ENCODE peak calls at places on chromosomes 11 and 22, in ten cellular contexts. P is foreskin keratinocyte; H is Calu3; T is activated naive CD4-positive, alpha-beta T cell; C is GM03348; V is pons; W is body of pancreas; G is NCI-H774; E is fibroblast of the aortic adventitia; S is NCI-H748 treated with DMSO at 0.1 percent for 48 hours. R is an unnamed sample.

GRCh38 chr11:117230981-117231636 is 764 bp downstream of the PCSK7 start:
- DNase-seq in E (no peak), P (no peak), C (peak), H (no peak), T (no peak), W (no peak), V (no peak), G (no peak), S (no peak), R (no peak)

GRCh38 chr22:18042685-18043084 is 18.3 kb upstream of the MICAL3 start:
- DNase-seq in V (no peak), W (no peak), C (no peak), H (no peak), T (no peak), E (no peak), P (peak), S (no peak), G (no peak), R (no peak)

GRCh38 chr11:14386895-14387480 is 28.0 kb upstream of the RRAS2 start:
- DNase-seq in P (no peak), W (no peak), S (no peak), E (peak), V (peak), T (no peak), G (no peak), C (peak), H (no peak), R (peak)

GRCh38 chr11:2580061-2580421 is 119.8 kb downstream of the KCNQ1OT1 start:
- DNase-seq in T (no peak), S (no peak), G (no peak), E (no peak), C (no peak), V (no peak), W (peak), H (no peak), P (no peak), R (no peak)

GRCh38 chr22:38311331-38311635 is 6.0 kb downstream of the CSNK1E start:
- DNase-seq in V (no peak), W (no peak), H (no peak), C (no peak), S (no peak), G (no peak), P (no peak), T (no peak), E (peak), R (no peak)

GRCh38 chr11:120538707-120539106 is 27.2 kb downstream of the GRIK4 start:
- DNase-seq in H (no peak), G (no peak), T (no peak), P (no peak), W (no peak), E (no peak), C (no peak), S (no peak), V (no peak), R (no peak)

GRCh38 chr11:130721736-130722135 is 194.5 kb downstream of the SNX19 start:
- DNase-seq in E (peak), T (no peak), C (peak), H (no peak), S (no peak), P (peak), G (no peak), V (no peak), W (no peak), R (no peak)

GRCh38 chr22:38967451-38968450 is 10.3 kb downstream of the APOBEC3A start:
- DNase-seq in C (no peak), G (no peak), E (no peak), S (no peak), H (no peak), P (no peak), T (no peak), V (peak), W (peak), R (no peak)

GRCh38 chr22:35544810-35545209 is 4.2 kb downstream of the RASD2 start:
- DNase-seq in V (no peak), S (no peak), P (no peak), E (no peak), G (no peak), W (no peak), H (no peak), C (no peak), T (no peak), R (no peak)

GRCh38 chr11:6611092-6612007 is 666 bp downstream of the TAF10 start:
- DNase-seq in H (no peak), W (peak), G (no peak), T (no peak), C (peak), V (no peak), S (no peak), E (peak), P (no peak), R (no peak)

GRCh38 chr11:586376-587316 is 10.4 kb downstream of the PHRF1 start:
- DNase-seq in C (no peak), S (no peak), V (no peak), E (no peak), T (no peak), P (no peak), W (no peak), G (no peak), H (no peak), R (no peak)

GRCh38 chr11:30503156-30503555 is 83.0 kb downstream of the MPPED2 start:
- DNase-seq in V (no peak), S (no peak), W (no peak), C (no peak), E (no peak), G (no peak), P (no peak), T (no peak), H (no peak), R (no peak)

GRCh38 chr11:60184824-60185511 is 2.1 kb upstream of the MS4A6A start:
- DNase-seq in G (no peak), H (no peak), P (no peak), T (no peak), S (no peak), E (no peak), W (no peak), V (peak), C (no peak), R (no peak)

GRCh38 chr11:130485983-130486970 is 37.8 kb downstream of the ADAMTS15 start:
- DNase-seq in W (no peak), S (no peak), E (no peak), P (no peak), G (no peak), H (no peak), V (no peak), C (no peak), T (no peak), R (no peak)

GRCh38 chr11:61996933-61997332 is 29.5 kb upstream of the FTH1 start:
- DNase-seq in V (peak), E (no peak), S (no peak), W (no peak), C (no peak), H (no peak), G (no peak), P (no peak), T (no peak), R (no peak)

GRCh38 chr22:44049369-44050231 is 25.5 kb downstream of the PARVB start:
- DNase-seq in P (no peak), T (no peak), G (no peak), E (no peak), S (no peak), V (peak), H (no peak), C (no peak), W (no peak), R (no peak)

GRCh38 chr11:58524232-58525036 is 16.5 kb upstream of the OR5B21 start:
- DNase-seq in P (peak), E (peak), V (peak), S (peak), C (peak), W (peak), T (no peak), H (peak), G (peak), R (peak)

GRCh38 chr11:114015117-114015516 is 40.2 kb downstream of the HTR3A start:
- DNase-seq in G (no peak), T (no peak), V (no peak), E (no peak), W (no peak), S (no peak), H (no peak), P (no peak), C (no peak), R (no peak)

GRCh38 chr11:99260696-99261095 is 239.9 kb downstream of the CNTN5 start:
- DNase-seq in P (peak), C (no peak), T (no peak), S (no peak), E (no peak), H (no peak), G (no peak), V (no peak), W (no peak), R (no peak)

GRCh38 chr11:120132645-120133185 is 5.2 kb downstream of the TRIM29 start:
- DNase-seq in E (no peak), G (no peak), P (no peak), T (no peak), W (no peak), C (no peak), S (no peak), H (no peak), V (no peak), R (no peak)

GRCh38 chr11:15006139-15006759 is 34.1 kb upstream of the CALCA start:
- DNase-seq in S (peak), H (peak), G (no peak), P (peak), C (peak), W (no peak), V (no peak), T (no peak), E (peak), R (no peak)

GRCh38 chr11:60318726-60319125 is 8.3 kb upstream of the MS4A6E start:
- DNase-seq in C (no peak), S (no peak), G (no peak), H (no peak), T (no peak), P (peak), W (no peak), V (no peak), E (no peak), R (no peak)

GRCh38 chr11:111944139-111944538 is 7.0 kb downstream of the DIXDC1 start:
- DNase-seq in V (no peak), H (no peak), W (no peak), C (peak), P (peak), G (no peak), T (no peak), S (no peak), E (peak), R (no peak)

GRCh38 chr11:926341-926916 is 759 bp downstream of the AP2A2 start:
- DNase-seq in W (peak), S (no peak), H (no peak), G (no peak), E (peak), T (no peak), V (no peak), C (peak), P (peak), R (peak)

GRCh38 chr22:36486619-36487384 is 5.4 kb upstream of the TXN2 start:
- DNase-seq in S (no peak), H (peak), T (peak), E (peak), C (peak), P (no peak), G (no peak), W (peak), V (no peak), R (no peak)

GRCh38 chr22:22811016-22812009 is 76.3 kb upstream of the IGLL5 start:
- DNase-seq in P (no peak), W (no peak), G (no peak), V (no peak), S (no peak), E (no peak), T (no peak), C (no peak), H (no peak), R (no peak)

GRCh38 chr11:15208570-15209222 is 94.0 kb downstream of the INSC start:
- DNase-seq in S (peak), W (peak), G (peak), T (peak), V (peak), P (peak), C (peak), H (peak), E (peak), R (peak)

GRCh38 chr11:113514856-113515255 is 39.7 kb upstream of the DRD2 start:
- DNase-seq in W (no peak), G (no peak), S (no peak), V (no peak), E (no peak), P (peak), H (no peak), T (no peak), C (no peak), R (no peak)

GRCh38 chr11:73350908-73351636 is 25.1 kb upstream of the RELT start:
- DNase-seq in V (peak), S (peak), E (peak), G (peak), P (peak), C (peak), W (peak), H (peak), T (peak), R (peak)

GRCh38 chr11:24793479-24793878 is 296.6 kb downstream of the LUZP2 start:
- DNase-seq in C (no peak), W (no peak), P (peak), V (no peak), G (no peak), T (no peak), S (no peak), H (no peak), E (no peak), R (no peak)

GRCh38 chr11:69212121-69213110 is 56.7 kb downstream of the SMIM38 start:
- DNase-seq in W (no peak), S (no peak), T (no peak), V (no peak), H (no peak), C (no peak), P (no peak), G (no peak), E (peak), R (no peak)

GRCh38 chr22:40855104-40855959 is 1.1 kb downstream of the ST13 start:
- DNase-seq in P (peak), W (no peak), C (peak), G (no peak), T (no peak), S (no peak), V (peak), H (no peak), E (peak), R (no peak)

GRCh38 chr11:112391086-112391485 is 130.4 kb upstream of the PLET1 start:
- DNase-seq in P (no peak), C (no peak), S (no peak), V (no peak), E (no peak), H (no peak), W (no peak), T (no peak), G (no peak), R (no peak)

GRCh38 chr22:35921777-35922176 is 106.8 kb downstream of the RBFOX2 start:
- DNase-seq in V (peak), T (no peak), S (no peak), E (peak), G (peak), C (peak), H (peak), P (peak), W (peak), R (no peak)

GRCh38 chr11:81222491-81222890 is 1511.2 kb downstream of the FAM181B start:
- DNase-seq in H (no peak), W (no peak), T (no peak), P (no peak), C (no peak), G (no peak), E (no peak), V (no peak), S (no peak), R (no peak)

R was measured in nucleus accumbens.